ENCODE peak calls at places on chromosomes 4 and X, in seven cellular contexts. One of them, this sample, is unnamed.

GRCh38 chr4:110119880-110120279 is 78.5 kb downstream of the ELOVL6 start:
- DNase-seq in astrocyte of the spinal cord: peak
- DNase-seq in choroid plexus epithelial cell: peak
- DNase-seq in MM.1S: no peak
- DNase-seq in dorsolateral prefrontal cortex: no peak
- DNase-seq in lower leg skin: no peak
- DNase-seq in A549: no peak
- DNase-seq in this sample: no peak

GRCh38 chr4:75924309-75924708 is 16.5 kb downstream of the NAAA start:
- DNase-seq in astrocyte of the spinal cord: no peak
- DNase-seq in choroid plexus epithelial cell: no peak
- DNase-seq in MM.1S: no peak
- DNase-seq in dorsolateral prefrontal cortex: no peak
- DNase-seq in lower leg skin: no peak
- DNase-seq in A549: no peak
- DNase-seq in this sample: no peak

GRCh38 chr4:16909245-16909644 is 10.8 kb upstream of the LDB2 start:
- DNase-seq in astrocyte of the spinal cord: no peak
- DNase-seq in MM.1S: no peak
- DNase-seq in lower leg skin: no peak
- DNase-seq in choroid plexus epithelial cell: no peak
- DNase-seq in dorsolateral prefrontal cortex: no peak
- DNase-seq in A549: no peak
- DNase-seq in this sample: no peak

GRCh38 chrX:9486786-9487185 is 21.9 kb downstream of the TBL1X start:
- DNase-seq in lower leg skin: no peak
- DNase-seq in dorsolateral prefrontal cortex: no peak
- DNase-seq in choroid plexus epithelial cell: no peak
- DNase-seq in A549: no peak
- DNase-seq in MM.1S: no peak
- DNase-seq in astrocyte of the spinal cord: no peak
- DNase-seq in this sample: no peak

GRCh38 chr4:169810325-169811323 is 52.9 kb upstream of the HPF1 start:
- DNase-seq in dorsolateral prefrontal cortex: no peak
- DNase-seq in lower leg skin: peak
- DNase-seq in astrocyte of the spinal cord: peak
- DNase-seq in choroid plexus epithelial cell: peak
- DNase-seq in MM.1S: peak
- DNase-seq in A549: peak
- DNase-seq in this sample: no peak

GRCh38 chrX:45360571-45360970 is 159.9 kb upstream of the DIPK2B start:
- DNase-seq in dorsolateral prefrontal cortex: no peak
- DNase-seq in choroid plexus epithelial cell: no peak
- DNase-seq in MM.1S: no peak
- DNase-seq in astrocyte of the spinal cord: no peak
- DNase-seq in lower leg skin: no peak
- DNase-seq in A549: no peak
- DNase-seq in this sample: no peak

GRCh38 chr4:156419080-156419638 is 465.5 kb upstream of the CTSO start:
- DNase-seq in astrocyte of the spinal cord: no peak
- DNase-seq in A549: no peak
- DNase-seq in choroid plexus epithelial cell: peak
- DNase-seq in MM.1S: no peak
- DNase-seq in lower leg skin: no peak
- DNase-seq in dorsolateral prefrontal cortex: no peak
- DNase-seq in this sample: no peak

GRCh38 chr4:80362578-80363181 is 27.1 kb downstream of the CFAP299 start:
- DNase-seq in A549: no peak
- DNase-seq in MM.1S: peak
- DNase-seq in lower leg skin: no peak
- DNase-seq in dorsolateral prefrontal cortex: no peak
- DNase-seq in astrocyte of the spinal cord: peak
- DNase-seq in choroid plexus epithelial cell: peak
- DNase-seq in this sample: peak

GRCh38 chr4:183987529-183987946 is 82.4 kb downstream of the STOX2 start:
- DNase-seq in astrocyte of the spinal cord: peak
- DNase-seq in choroid plexus epithelial cell: peak
- DNase-seq in A549: peak
- DNase-seq in dorsolateral prefrontal cortex: peak
- DNase-seq in MM.1S: no peak
- DNase-seq in lower leg skin: peak
- DNase-seq in this sample: no peak

GRCh38 chr4:79893441-79893840 is 179.6 kb downstream of the ANTXR2 start:
- DNase-seq in MM.1S: no peak
- DNase-seq in choroid plexus epithelial cell: no peak
- DNase-seq in astrocyte of the spinal cord: no peak
- DNase-seq in lower leg skin: no peak
- DNase-seq in A549: no peak
- DNase-seq in dorsolateral prefrontal cortex: no peak
- DNase-seq in this sample: no peak

GRCh38 chrX:31215277-31215815 is 143.5 kb upstream of the FTHL17 start:
- DNase-seq in astrocyte of the spinal cord: no peak
- DNase-seq in A549: no peak
- DNase-seq in MM.1S: no peak
- DNase-seq in lower leg skin: no peak
- DNase-seq in choroid plexus epithelial cell: no peak
- DNase-seq in dorsolateral prefrontal cortex: no peak
- DNase-seq in this sample: no peak

GRCh38 chrX:31217111-31217510 is 145.3 kb upstream of the FTHL17 start:
- DNase-seq in A549: no peak
- DNase-seq in MM.1S: no peak
- DNase-seq in choroid plexus epithelial cell: no peak
- DNase-seq in dorsolateral prefrontal cortex: no peak
- DNase-seq in astrocyte of the spinal cord: no peak
- DNase-seq in lower leg skin: no peak
- DNase-seq in this sample: no peak

GRCh38 chrX:31222946-31223345 is 151.1 kb upstream of the FTHL17 start:
- DNase-seq in A549: no peak
- DNase-seq in lower leg skin: no peak
- DNase-seq in choroid plexus epithelial cell: no peak
- DNase-seq in dorsolateral prefrontal cortex: no peak
- DNase-seq in astrocyte of the spinal cord: no peak
- DNase-seq in MM.1S: no peak
- DNase-seq in this sample: no peak

GRCh38 chrX:31223817-31224216 is 152.0 kb upstream of the FTHL17 start:
- DNase-seq in astrocyte of the spinal cord: peak
- DNase-seq in MM.1S: no peak
- DNase-seq in lower leg skin: no peak
- DNase-seq in dorsolateral prefrontal cortex: no peak
- DNase-seq in A549: no peak
- DNase-seq in choroid plexus epithelial cell: peak
- DNase-seq in this sample: no peak

GRCh38 chrX:31219174-31219573 is 147.3 kb upstream of the FTHL17 start:
- DNase-seq in choroid plexus epithelial cell: no peak
- DNase-seq in A549: no peak
- DNase-seq in dorsolateral prefrontal cortex: no peak
- DNase-seq in astrocyte of the spinal cord: no peak
- DNase-seq in lower leg skin: no peak
- DNase-seq in MM.1S: no peak
- DNase-seq in this sample: no peak
- TF ChIP-seq CTCF in choroid plexus epithelial cell: no peak
- TF ChIP-seq CTCF in A549: no peak
- TF ChIP-seq CTCF in dorsolateral prefrontal cortex: no peak
- TF ChIP-seq CTCF in astrocyte of the spinal cord: no peak
- TF ChIP-seq CTCF in lower leg skin: no peak
- TF ChIP-seq CTCF in MM.1S: no peak
- TF ChIP-seq CTCF in this sample: no peak

DNA sequence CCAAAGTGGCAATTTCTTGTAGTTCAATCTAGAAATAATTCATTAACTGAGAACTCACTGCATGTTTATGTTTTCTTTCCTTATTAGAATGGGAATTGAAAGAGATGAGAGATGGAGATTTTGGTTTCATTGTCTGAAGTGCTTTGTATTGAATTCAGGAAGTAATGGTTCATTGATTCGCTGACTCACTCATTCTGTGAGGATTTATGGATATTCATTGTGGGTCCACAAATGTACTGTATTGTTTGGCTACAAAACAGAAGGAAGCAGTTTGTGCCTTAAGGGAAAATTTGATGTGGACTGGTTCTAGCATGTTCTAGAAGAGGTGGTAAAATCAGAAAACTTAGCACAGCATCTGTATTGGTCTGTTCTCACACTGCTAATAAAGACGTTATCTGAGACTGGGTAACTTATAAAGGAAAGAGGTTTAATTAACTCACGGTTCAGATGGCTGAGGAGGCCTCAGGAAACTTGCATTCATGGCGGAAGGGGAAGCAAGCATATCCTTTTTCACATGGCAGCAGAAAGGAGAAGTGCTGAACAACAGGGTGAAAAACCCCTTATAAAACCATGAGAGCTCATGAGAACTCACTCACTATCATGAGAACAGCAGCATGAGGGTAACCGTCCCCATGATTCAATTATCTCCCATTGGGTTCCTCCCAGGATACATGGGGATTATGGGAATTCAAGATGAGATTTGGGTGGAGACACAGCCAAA is 132.3 kb upstream of the VCX3A start:
- DNase-seq in A549: no peak
- DNase-seq in dorsolateral prefrontal cortex: no peak
- DNase-seq in astrocyte of the spinal cord: no peak
- DNase-seq in lower leg skin: no peak
- DNase-seq in MM.1S: no peak
- DNase-seq in choroid plexus epithelial cell: no peak
- DNase-seq in this sample: no peak
- TF ChIP-seq CTCF in A549: no peak
- TF ChIP-seq CTCF in dorsolateral prefrontal cortex: no peak
- TF ChIP-seq CTCF in astrocyte of the spinal cord: no peak
- TF ChIP-seq CTCF in lower leg skin: no peak
- TF ChIP-seq CTCF in MM.1S: no peak
- TF ChIP-seq CTCF in choroid plexus epithelial cell: no peak
- TF ChIP-seq CTCF in this sample: no peak

GRCh38 chr4:56433280-56433679 is 2.1 kb downstream of the PPAT start:
- DNase-seq in A549: no peak
- DNase-seq in lower leg skin: no peak
- DNase-seq in MM.1S: no peak
- DNase-seq in choroid plexus epithelial cell: no peak
- DNase-seq in astrocyte of the spinal cord: no peak
- DNase-seq in dorsolateral prefrontal cortex: no peak
- DNase-seq in this sample: no peak

GRCh38 chr4:56435001-56435747 is at the start of gene PPAT:
- DNase-seq in dorsolateral prefrontal cortex: peak
- DNase-seq in astrocyte of the spinal cord: peak
- DNase-seq in MM.1S: peak
- DNase-seq in lower leg skin: peak
- DNase-seq in A549: peak
- DNase-seq in choroid plexus epithelial cell: peak
- DNase-seq in this sample: peak

GRCh38 chr4:56440983-56441382 is 4.9 kb downstream of the PAICS start:
- DNase-seq in astrocyte of the spinal cord: no peak
- DNase-seq in A549: no peak
- DNase-seq in lower leg skin: no peak
- DNase-seq in MM.1S: no peak
- DNase-seq in dorsolateral prefrontal cortex: no peak
- DNase-seq in choroid plexus epithelial cell: no peak
- DNase-seq in this sample: no peak

GRCh38 chr4:56434599-56435000 is 815 bp downstream of the PPAT start:
- DNase-seq in astrocyte of the spinal cord: peak
- DNase-seq in MM.1S: peak
- DNase-seq in choroid plexus epithelial cell: peak
- DNase-seq in lower leg skin: no peak
- DNase-seq in dorsolateral prefrontal cortex: no peak
- DNase-seq in A549: peak
- DNase-seq in this sample: no peak

DNA sequence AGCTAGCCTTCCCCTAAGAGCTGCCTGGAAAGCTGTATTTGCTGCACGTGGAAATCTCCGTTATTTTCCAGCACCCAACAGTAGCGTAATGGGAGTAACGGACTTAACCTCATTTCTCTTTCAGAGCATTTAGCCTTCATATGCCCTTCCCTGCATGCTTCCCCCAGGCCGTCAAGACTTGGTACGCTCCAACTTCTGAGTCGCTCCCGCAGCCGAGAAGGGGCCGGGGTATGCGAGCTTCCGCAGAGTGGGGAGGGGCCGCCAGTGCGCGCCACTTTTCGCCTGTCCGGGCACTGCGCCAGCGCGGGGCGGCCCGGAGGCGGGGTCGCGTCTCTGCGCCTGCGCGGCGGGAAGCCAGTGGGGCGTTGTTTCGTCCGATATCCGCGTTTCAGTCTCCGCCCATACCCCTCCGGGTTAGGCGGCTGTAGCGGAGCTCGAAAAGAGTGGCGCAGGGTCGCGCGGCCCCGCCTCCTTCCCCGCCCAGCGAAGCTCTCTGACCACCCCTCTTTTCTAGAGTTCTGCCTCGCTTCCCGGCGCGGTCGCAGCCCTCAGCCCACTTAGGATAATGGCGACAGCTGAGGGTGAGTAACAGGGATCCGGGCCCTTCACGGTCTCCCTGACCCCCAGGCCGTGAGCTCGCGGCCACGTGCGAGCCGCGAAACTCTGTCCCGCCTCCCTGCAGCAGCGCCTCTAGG is at the start of gene PAICS:
- DNase-seq in lower leg skin: peak
- DNase-seq in A549: peak
- DNase-seq in choroid plexus epithelial cell: peak
- DNase-seq in MM.1S: peak
- DNase-seq in astrocyte of the spinal cord: peak
- DNase-seq in dorsolateral prefrontal cortex: peak
- DNase-seq in this sample: peak
- TF ChIP-seq CTCF in lower leg skin: no peak
- TF ChIP-seq CTCF in A549: no peak
- TF ChIP-seq CTCF in choroid plexus epithelial cell: no peak
- TF ChIP-seq CTCF in MM.1S: no peak
- TF ChIP-seq CTCF in astrocyte of the spinal cord: no peak
- TF ChIP-seq CTCF in dorsolateral prefrontal cortex: peak
- TF ChIP-seq CTCF in this sample: no peak

GRCh38 chr4:168710353-168710946 is 213.6 kb downstream of the PALLD start:
- DNase-seq in dorsolateral prefrontal cortex: no peak
- DNase-seq in choroid plexus epithelial cell: peak
- DNase-seq in lower leg skin: no peak
- DNase-seq in A549: peak
- DNase-seq in astrocyte of the spinal cord: peak
- DNase-seq in MM.1S: peak
- DNase-seq in this sample: no peak

GRCh38 chr4:168708108-168708507 is 211.3 kb downstream of the PALLD start:
- DNase-seq in dorsolateral prefrontal cortex: no peak
- DNase-seq in lower leg skin: no peak
- DNase-seq in astrocyte of the spinal cord: peak
- DNase-seq in A549: no peak
- DNase-seq in MM.1S: no peak
- DNase-seq in choroid plexus epithelial cell: no peak
- DNase-seq in this sample: no peak

GRCh38 chr4:168707205-168707604 is 210.4 kb downstream of the PALLD start:
- DNase-seq in MM.1S: no peak
- DNase-seq in lower leg skin: no peak
- DNase-seq in choroid plexus epithelial cell: no peak
- DNase-seq in astrocyte of the spinal cord: peak
- DNase-seq in dorsolateral prefrontal cortex: no peak
- DNase-seq in A549: no peak
- DNase-seq in this sample: no peak

GRCh38 chr4:168701061-168701460 is 204.2 kb downstream of the PALLD start:
- DNase-seq in MM.1S: no peak
- DNase-seq in astrocyte of the spinal cord: no peak
- DNase-seq in dorsolateral prefrontal cortex: no peak
- DNase-seq in lower leg skin: no peak
- DNase-seq in choroid plexus epithelial cell: no peak
- DNase-seq in A549: no peak
- DNase-seq in this sample: no peak

DNA sequence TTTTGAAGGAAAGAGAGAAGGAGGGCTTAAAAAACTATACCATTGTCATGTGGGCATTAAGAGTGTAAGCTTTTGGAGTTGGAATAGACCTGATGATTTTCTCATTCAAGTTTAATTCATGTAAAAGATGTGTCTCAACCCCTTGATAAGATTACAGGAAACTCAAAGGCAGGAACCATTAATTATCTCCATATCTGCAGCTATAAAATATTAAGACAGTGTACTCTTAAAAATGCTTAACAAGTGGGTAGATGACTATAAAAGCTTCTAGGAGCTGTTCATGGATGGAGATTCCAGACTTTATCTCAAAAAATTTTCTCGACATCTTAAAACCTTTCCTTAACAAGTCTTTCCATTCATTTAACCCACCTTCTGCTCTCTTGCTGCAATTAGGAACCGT is 208.3 kb downstream of the PALLD start:
- DNase-seq in MM.1S: no peak
- DNase-seq in astrocyte of the spinal cord: no peak
- DNase-seq in lower leg skin: no peak
- DNase-seq in choroid plexus epithelial cell: no peak
- DNase-seq in dorsolateral prefrontal cortex: no peak
- DNase-seq in A549: no peak
- DNase-seq in this sample: no peak
- TF ChIP-seq CTCF in MM.1S: no peak
- TF ChIP-seq CTCF in astrocyte of the spinal cord: no peak
- TF ChIP-seq CTCF in lower leg skin: no peak
- TF ChIP-seq CTCF in choroid plexus epithelial cell: no peak
- TF ChIP-seq CTCF in dorsolateral prefrontal cortex: no peak
- TF ChIP-seq CTCF in A549: no peak
- TF ChIP-seq CTCF in this sample: no peak

This sample was measured in D721Med.